ENCODE peak calls at places on chromosome 12, in nine cellular contexts. One of them, this sample, is unnamed.
A peak's percentile ranks its signal among the peaks of the same experiment; 100 is the strongest.

GRCh38 chr12:24066865-24067264 is 117.4 kb upstream of the SOX5 start:
- DNase-seq in posterior vena cava: no peak
- DNase-seq in stimulated activated CD4-positive, alpha-beta T cell treated with anti-CD3 and anti-CD28 coated beads, Interleukin-15, amount 100 ng/mL, for 24 hours: no peak
- DNase-seq in NCI-H146: no peak
- DNase-seq in activated CD4-positive, alpha-beta memory T cell treated with anti-CD3 and anti-CD28 coated beads for 36 hours: no peak
- DNase-seq in GDM1: no peak
- DNase-seq in dermis microvascular lymphatic vessel endothelial cell: no peak
- DNase-seq in activated T-helper 9 cell treated with anti-CD3 and anti-CD28 coated beads, Interleukin-2, amount 50 U/mL, for 16 hours: no peak
- DNase-seq in NCI-H748 treated with DMSO at 0.1 percent for 48 hours: no peak
- DNase-seq in this sample: no peak

GRCh38 chr12:47551426-47551851 is 154.4 kb downstream of the RPAP3 start:
- DNase-seq in activated T-helper 9 cell treated with anti-CD3 and anti-CD28 coated beads, Interleukin-2, amount 50 U/mL, for 16 hours: no peak
- DNase-seq in posterior vena cava: no peak
- DNase-seq in dermis microvascular lymphatic vessel endothelial cell: no peak
- DNase-seq in NCI-H146: no peak
- DNase-seq in GDM1: no peak
- DNase-seq in activated CD4-positive, alpha-beta memory T cell treated with anti-CD3 and anti-CD28 coated beads for 36 hours: no peak
- DNase-seq in NCI-H748 treated with DMSO at 0.1 percent for 48 hours: no peak
- DNase-seq in stimulated activated CD4-positive, alpha-beta T cell treated with anti-CD3 and anti-CD28 coated beads, Interleukin-15, amount 100 ng/mL, for 24 hours: no peak
- DNase-seq in this sample: no peak

GRCh38 chr12:132561784-132562156 is 48.6 kb downstream of the LRCOL1 start:
- DNase-seq in NCI-H748 treated with DMSO at 0.1 percent for 48 hours: no peak
- DNase-seq in GDM1: no peak
- DNase-seq in posterior vena cava: no peak
- DNase-seq in activated CD4-positive, alpha-beta memory T cell treated with anti-CD3 and anti-CD28 coated beads for 36 hours: peak; percentile 40
- DNase-seq in dermis microvascular lymphatic vessel endothelial cell: peak; percentile 16
- DNase-seq in NCI-H146: no peak
- DNase-seq in activated T-helper 9 cell treated with anti-CD3 and anti-CD28 coated beads, Interleukin-2, amount 50 U/mL, for 16 hours: no peak
- DNase-seq in stimulated activated CD4-positive, alpha-beta T cell treated with anti-CD3 and anti-CD28 coated beads, Interleukin-15, amount 100 ng/mL, for 24 hours: peak; percentile 52
- DNase-seq in this sample: peak; percentile 48

GRCh38 chr12:26493656-26494055 is 298.3 kb downstream of the SSPN start:
- DNase-seq in GDM1: no peak
- DNase-seq in NCI-H146: no peak
- DNase-seq in posterior vena cava: no peak
- DNase-seq in NCI-H748 treated with DMSO at 0.1 percent for 48 hours: no peak
- DNase-seq in stimulated activated CD4-positive, alpha-beta T cell treated with anti-CD3 and anti-CD28 coated beads, Interleukin-15, amount 100 ng/mL, for 24 hours: no peak
- DNase-seq in activated CD4-positive, alpha-beta memory T cell treated with anti-CD3 and anti-CD28 coated beads for 36 hours: no peak
- DNase-seq in activated T-helper 9 cell treated with anti-CD3 and anti-CD28 coated beads, Interleukin-2, amount 50 U/mL, for 16 hours: no peak
- DNase-seq in dermis microvascular lymphatic vessel endothelial cell: peak; percentile 44
- DNase-seq in this sample: no peak

GRCh38 chr12:75556306-75556899 is 45.0 kb upstream of the KRR1 start:
- DNase-seq in activated T-helper 9 cell treated with anti-CD3 and anti-CD28 coated beads, Interleukin-2, amount 50 U/mL, for 16 hours: no peak
- DNase-seq in NCI-H748 treated with DMSO at 0.1 percent for 48 hours: peak; percentile 17
- DNase-seq in stimulated activated CD4-positive, alpha-beta T cell treated with anti-CD3 and anti-CD28 coated beads, Interleukin-15, amount 100 ng/mL, for 24 hours: no peak
- DNase-seq in GDM1: no peak
- DNase-seq in dermis microvascular lymphatic vessel endothelial cell: peak; percentile 40
- DNase-seq in activated CD4-positive, alpha-beta memory T cell treated with anti-CD3 and anti-CD28 coated beads for 36 hours: no peak
- DNase-seq in posterior vena cava: no peak
- DNase-seq in NCI-H146: no peak
- DNase-seq in this sample: no peak

GRCh38 chr12:111297703-111298426 is 71.0 kb downstream of the PHETA1 start:
- DNase-seq in dermis microvascular lymphatic vessel endothelial cell: no peak
- DNase-seq in GDM1: no peak
- DNase-seq in NCI-H748 treated with DMSO at 0.1 percent for 48 hours: no peak
- DNase-seq in activated T-helper 9 cell treated with anti-CD3 and anti-CD28 coated beads, Interleukin-2, amount 50 U/mL, for 16 hours: no peak
- DNase-seq in stimulated activated CD4-positive, alpha-beta T cell treated with anti-CD3 and anti-CD28 coated beads, Interleukin-15, amount 100 ng/mL, for 24 hours: no peak
- DNase-seq in NCI-H146: no peak
- DNase-seq in posterior vena cava: no peak
- DNase-seq in activated CD4-positive, alpha-beta memory T cell treated with anti-CD3 and anti-CD28 coated beads for 36 hours: no peak
- DNase-seq in this sample: no peak

GRCh38 chr12:76820888-76821482 is 57.1 kb downstream of the ZDHHC17 start:
- DNase-seq in posterior vena cava: no peak
- DNase-seq in dermis microvascular lymphatic vessel endothelial cell: peak; percentile 38
- DNase-seq in NCI-H748 treated with DMSO at 0.1 percent for 48 hours: no peak
- DNase-seq in NCI-H146: peak; percentile 35
- DNase-seq in activated CD4-positive, alpha-beta memory T cell treated with anti-CD3 and anti-CD28 coated beads for 36 hours: no peak
- DNase-seq in activated T-helper 9 cell treated with anti-CD3 and anti-CD28 coated beads, Interleukin-2, amount 50 U/mL, for 16 hours: no peak
- DNase-seq in stimulated activated CD4-positive, alpha-beta T cell treated with anti-CD3 and anti-CD28 coated beads, Interleukin-15, amount 100 ng/mL, for 24 hours: peak; percentile 5
- DNase-seq in GDM1: no peak
- DNase-seq in this sample: no peak

GRCh38 chr12:47141459-47141858 is 61.7 kb upstream of the AMIGO2 start:
- DNase-seq in GDM1: no peak
- DNase-seq in activated T-helper 9 cell treated with anti-CD3 and anti-CD28 coated beads, Interleukin-2, amount 50 U/mL, for 16 hours: no peak
- DNase-seq in activated CD4-positive, alpha-beta memory T cell treated with anti-CD3 and anti-CD28 coated beads for 36 hours: no peak
- DNase-seq in NCI-H146: no peak
- DNase-seq in dermis microvascular lymphatic vessel endothelial cell: no peak
- DNase-seq in posterior vena cava: no peak
- DNase-seq in stimulated activated CD4-positive, alpha-beta T cell treated with anti-CD3 and anti-CD28 coated beads, Interleukin-15, amount 100 ng/mL, for 24 hours: no peak
- DNase-seq in NCI-H748 treated with DMSO at 0.1 percent for 48 hours: no peak
- DNase-seq in this sample: no peak

GRCh38 chr12:53492830-53493609 is 6.2 kb downstream of the MAP3K12 start:
- DNase-seq in activated T-helper 9 cell treated with anti-CD3 and anti-CD28 coated beads, Interleukin-2, amount 50 U/mL, for 16 hours: peak; percentile 84
- DNase-seq in activated CD4-positive, alpha-beta memory T cell treated with anti-CD3 and anti-CD28 coated beads for 36 hours: peak; percentile 92
- DNase-seq in dermis microvascular lymphatic vessel endothelial cell: peak; percentile 92
- DNase-seq in GDM1: peak; percentile 84
- DNase-seq in stimulated activated CD4-positive, alpha-beta T cell treated with anti-CD3 and anti-CD28 coated beads, Interleukin-15, amount 100 ng/mL, for 24 hours: peak; percentile 90
- DNase-seq in NCI-H748 treated with DMSO at 0.1 percent for 48 hours: peak; percentile 87
- DNase-seq in NCI-H146: peak; percentile 96
- DNase-seq in posterior vena cava: peak; percentile 99
- DNase-seq in this sample: peak; percentile 84

GRCh38 chr12:65877836-65878235 is 53.6 kb downstream of the HMGA2 start:
- DNase-seq in activated T-helper 9 cell treated with anti-CD3 and anti-CD28 coated beads, Interleukin-2, amount 50 U/mL, for 16 hours: no peak
- DNase-seq in NCI-H146: no peak
- DNase-seq in dermis microvascular lymphatic vessel endothelial cell: no peak
- DNase-seq in stimulated activated CD4-positive, alpha-beta T cell treated with anti-CD3 and anti-CD28 coated beads, Interleukin-15, amount 100 ng/mL, for 24 hours: no peak
- DNase-seq in NCI-H748 treated with DMSO at 0.1 percent for 48 hours: no peak
- DNase-seq in posterior vena cava: no peak
- DNase-seq in GDM1: no peak
- DNase-seq in activated CD4-positive, alpha-beta memory T cell treated with anti-CD3 and anti-CD28 coated beads for 36 hours: no peak
- DNase-seq in this sample: no peak

GRCh38 chr12:118430516-118430915 is 54.2 kb downstream of the SUDS3 start:
- DNase-seq in dermis microvascular lymphatic vessel endothelial cell: no peak
- DNase-seq in stimulated activated CD4-positive, alpha-beta T cell treated with anti-CD3 and anti-CD28 coated beads, Interleukin-15, amount 100 ng/mL, for 24 hours: no peak
- DNase-seq in NCI-H146: no peak
- DNase-seq in NCI-H748 treated with DMSO at 0.1 percent for 48 hours: no peak
- DNase-seq in activated T-helper 9 cell treated with anti-CD3 and anti-CD28 coated beads, Interleukin-2, amount 50 U/mL, for 16 hours: no peak
- DNase-seq in activated CD4-positive, alpha-beta memory T cell treated with anti-CD3 and anti-CD28 coated beads for 36 hours: no peak
- DNase-seq in GDM1: no peak
- DNase-seq in posterior vena cava: no peak
- DNase-seq in this sample: no peak

GRCh38 chr12:1606021-1606622 is 11.7 kb upstream of the FBXL14 start:
- DNase-seq in NCI-H748 treated with DMSO at 0.1 percent for 48 hours: no peak
- DNase-seq in NCI-H146: peak; percentile 58
- DNase-seq in activated CD4-positive, alpha-beta memory T cell treated with anti-CD3 and anti-CD28 coated beads for 36 hours: peak; percentile 86
- DNase-seq in posterior vena cava: peak; percentile 96
- DNase-seq in GDM1: no peak
- DNase-seq in dermis microvascular lymphatic vessel endothelial cell: peak; percentile 57
- DNase-seq in activated T-helper 9 cell treated with anti-CD3 and anti-CD28 coated beads, Interleukin-2, amount 50 U/mL, for 16 hours: peak; percentile 72
- DNase-seq in stimulated activated CD4-positive, alpha-beta T cell treated with anti-CD3 and anti-CD28 coated beads, Interleukin-15, amount 100 ng/mL, for 24 hours: peak; percentile 87
- DNase-seq in this sample: no peak

GRCh38 chr12:62282375-62282774 is 22.2 kb downstream of the USP15 start:
- DNase-seq in posterior vena cava: no peak
- DNase-seq in NCI-H146: no peak
- DNase-seq in activated T-helper 9 cell treated with anti-CD3 and anti-CD28 coated beads, Interleukin-2, amount 50 U/mL, for 16 hours: no peak
- DNase-seq in GDM1: no peak
- DNase-seq in NCI-H748 treated with DMSO at 0.1 percent for 48 hours: no peak
- DNase-seq in activated CD4-positive, alpha-beta memory T cell treated with anti-CD3 and anti-CD28 coated beads for 36 hours: no peak
- DNase-seq in dermis microvascular lymphatic vessel endothelial cell: no peak
- DNase-seq in stimulated activated CD4-positive, alpha-beta T cell treated with anti-CD3 and anti-CD28 coated beads, Interleukin-15, amount 100 ng/mL, for 24 hours: no peak
- DNase-seq in this sample: no peak

GRCh38 chr12:119807380-119807779 is 69.7 kb downstream of the CIT start:
- DNase-seq in activated T-helper 9 cell treated with anti-CD3 and anti-CD28 coated beads, Interleukin-2, amount 50 U/mL, for 16 hours: no peak
- DNase-seq in stimulated activated CD4-positive, alpha-beta T cell treated with anti-CD3 and anti-CD28 coated beads, Interleukin-15, amount 100 ng/mL, for 24 hours: no peak
- DNase-seq in dermis microvascular lymphatic vessel endothelial cell: no peak
- DNase-seq in activated CD4-positive, alpha-beta memory T cell treated with anti-CD3 and anti-CD28 coated beads for 36 hours: no peak
- DNase-seq in NCI-H146: peak; percentile 43
- DNase-seq in posterior vena cava: no peak
- DNase-seq in GDM1: no peak
- DNase-seq in NCI-H748 treated with DMSO at 0.1 percent for 48 hours: peak; percentile 2
- DNase-seq in this sample: no peak

GRCh38 chr12:88805692-88806091 is 225.4 kb upstream of the KITLG start:
- DNase-seq in GDM1: peak; percentile 81
- DNase-seq in dermis microvascular lymphatic vessel endothelial cell: no peak
- DNase-seq in posterior vena cava: no peak
- DNase-seq in NCI-H748 treated with DMSO at 0.1 percent for 48 hours: no peak
- DNase-seq in NCI-H146: no peak
- DNase-seq in stimulated activated CD4-positive, alpha-beta T cell treated with anti-CD3 and anti-CD28 coated beads, Interleukin-15, amount 100 ng/mL, for 24 hours: no peak
- DNase-seq in activated T-helper 9 cell treated with anti-CD3 and anti-CD28 coated beads, Interleukin-2, amount 50 U/mL, for 16 hours: no peak
- DNase-seq in activated CD4-positive, alpha-beta memory T cell treated with anti-CD3 and anti-CD28 coated beads for 36 hours: no peak
- DNase-seq in this sample: no peak